ENCODE peak calls at places on chromosomes 3 and 15, in seven cellular contexts. I, O, J, P, A, K and G are unnamed samples.

GRCh38 chr3:4994823-4995499 is 15.7 kb downstream of the BHLHE40 start:
- DNase-seq in I (no peak), O (peak; percentile 81), J (peak; percentile 67), P (no peak), A (peak; percentile 94), K (no peak), G (no peak)

GRCh38 chr3:68740087-68740486 is 192.3 kb downstream of the TAFA4 start:
- DNase-seq in I (no peak), O (no peak), J (no peak), P (no peak), A (no peak), K (no peak), G (no peak)

GRCh38 chr3:182473191-182473710 is 320.1 kb upstream of the ATP11B start:
- DNase-seq in I (no peak), O (no peak), J (no peak), P (no peak), A (no peak), K (no peak), G (no peak)

GRCh38 chr3:152516195-152516594 is 247.5 kb downstream of the MBNL1 start:
- DNase-seq in I (no peak), O (no peak), J (no peak), P (no peak), A (no peak), K (no peak), G (no peak)

GRCh38 chr3:144055604-144056003 is 84.0 kb downstream of the DIPK2A start:
- DNase-seq in I (no peak), O (no peak), J (no peak), P (no peak), A (no peak), K (no peak), G (no peak)

GRCh38 chr3:112633757-112634156 is 7.2 kb downstream of the CCDC80 start:
- DNase-seq in I (no peak), O (no peak), J (no peak), P (no peak), A (no peak), K (no peak), G (no peak)

GRCh38 chr3:55330355-55330754 is 156.8 kb downstream of the WNT5A start:
- DNase-seq in I (no peak), O (peak; percentile 70), J (no peak), P (no peak), A (no peak), K (no peak), G (no peak)

GRCh38 chr15:64455951-64456350 is 4.4 kb upstream of the ZNF609 start:
- DNase-seq in I (peak; percentile 22), O (no peak), J (no peak), P (peak; percentile 20), A (no peak), K (no peak), G (no peak)

GRCh38 chr3:39260957-39261356 is 18.9 kb downstream of the CX3CR1 start:
- DNase-seq in I (peak; percentile 56), O (peak; percentile 29), J (peak; percentile 77), P (peak; percentile 54), A (peak; percentile 18), K (no peak), G (no peak)

GRCh38 chr3:42749753-42750231 is 23.3 kb downstream of the CCDC13 start:
- DNase-seq in I (no peak), O (peak; percentile 12), J (no peak), P (no peak), A (no peak), K (peak; percentile 68), G (no peak)

GRCh38 chr15:60091150-60091549 is 87.0 kb downstream of the FOXB1 start:
- DNase-seq in I (peak; percentile 5), O (peak; percentile 87), J (no peak), P (no peak), A (no peak), K (no peak), G (peak; percentile 83)

GRCh38 chr3:62888180-62888579 is 13.0 kb upstream of the CADPS start:
- DNase-seq in I (peak; percentile 10), O (no peak), J (no peak), P (no peak), A (no peak), K (peak; percentile 57), G (no peak)

GRCh38 chr3:141279074-141279945 is 47.7 kb downstream of the PXYLP1 start:
- DNase-seq in I (no peak), O (no peak), J (no peak), P (no peak), A (no peak), K (no peak), G (peak; percentile 39)

GRCh38 chr3:143294183-143294582 is 174.6 kb downstream of the CHST2 start:
- DNase-seq in I (no peak), O (no peak), J (no peak), P (no peak), A (no peak), K (no peak), G (no peak)

GRCh38 chr3:45775571-45776290 is 20.6 kb downstream of the SLC6A20 start:
- DNase-seq in I (no peak), O (no peak), J (no peak), P (no peak), A (no peak), K (no peak), G (peak; percentile 17)

GRCh38 chr3:126081618-126082333 is 2.1 kb downstream of the SLC41A3 start:
- DNase-seq in I (peak; percentile 37), O (peak; percentile 92), J (no peak), P (no peak), A (peak; percentile 48), K (no peak), G (peak; percentile 19)

GRCh38 chr3:114606336-114606735 is 312.5 kb downstream of the TIGIT start:
- DNase-seq in I (no peak), O (no peak), J (no peak), P (no peak), A (no peak), K (no peak), G (no peak)

GRCh38 chr3:56476771-56477170 is 8.5 kb upstream of the ERC2 start:
- DNase-seq in I (no peak), O (no peak), J (no peak), P (no peak), A (no peak), K (no peak), G (no peak)

GRCh38 chr3:162719684-162720341 is 1223.2 kb downstream of the OTOL1 start:
- DNase-seq in I (no peak), O (peak; percentile 10), J (no peak), P (no peak), A (peak; percentile 68), K (no peak), G (no peak)

GRCh38 chr3:38582941-38583645 is 66.4 kb downstream of the SCN5A start:
- DNase-seq in I (no peak), O (no peak), J (no peak), P (peak; percentile 4), A (no peak), K (peak; percentile 15), G (no peak)

GRCh38 chr15:55630921-55631320 is 42.8 kb upstream of the PYGO1 start:
- DNase-seq in I (no peak), O (no peak), J (no peak), P (no peak), A (no peak), K (no peak), G (no peak)

GRCh38 chr3:16432714-16433113 is 80.8 kb downstream of the RFTN1 start:
- DNase-seq in I (no peak), O (no peak), J (no peak), P (no peak), A (no peak), K (no peak), G (no peak)

GRCh38 chr3:116836286-116836685 is 126.7 kb downstream of the TUSC7 start:
- DNase-seq in I (no peak), O (no peak), J (no peak), P (no peak), A (no peak), K (no peak), G (no peak)

GRCh38 chr15:47301481-47301880 is 415.8 kb upstream of the SEMA6D start:
- DNase-seq in I (peak; percentile 55), O (no peak), J (no peak), P (peak; percentile 11), A (no peak), K (no peak), G (no peak)

GRCh38 chr15:80492874-80493273 is 88.7 kb downstream of the ARNT2 start:
- DNase-seq in I (no peak), O (no peak), J (no peak), P (no peak), A (no peak), K (no peak), G (no peak)

GRCh38 chr15:33794425-33794824 is 173.9 kb upstream of the CHRM5 start:
- DNase-seq in I (no peak), O (no peak), J (no peak), P (no peak), A (no peak), K (no peak), G (no peak)

GRCh38 chr15:65837301-65838283 is 31.7 kb upstream of the RAB11A start:
- DNase-seq in I (no peak), O (no peak), J (no peak), P (no peak), A (no peak), K (no peak), G (no peak)
- H3K4me1 ChIP-seq in I (peaks cover 22% of the 10 kb centered on the region), O (peaks cover 16% of the 10 kb centered on the region), J (peaks cover 45% of the 10 kb centered on the region), P (peaks cover 28% of the 10 kb centered on the region), A (peaks cover 16% of the 10 kb centered on the region), K (peaks cover 10% of the 10 kb centered on the region), G (peaks cover 18% of the 10 kb centered on the region)

GRCh38 chr3:136885357-136886213 is 23.6 kb downstream of the NCK1 start:
- DNase-seq in I (no peak), O (no peak), J (no peak), P (no peak), A (no peak), K (no peak), G (no peak)

GRCh38 chr3:136893848-136894443 is 31.9 kb downstream of the NCK1 start:
- DNase-seq in I (no peak), O (no peak), J (no peak), P (no peak), A (no peak), K (no peak), G (no peak)

GRCh38 chr3:136883967-136884720 is 22.1 kb downstream of the NCK1 start:
- DNase-seq in I (no peak), O (no peak), J (no peak), P (no peak), A (no peak), K (no peak), G (no peak)

GRCh38 chr3:136891934-136892855 is 30.2 kb downstream of the NCK1 start:
- DNase-seq in I (no peak), O (no peak), J (no peak), P (no peak), A (no peak), K (no peak), G (peak; percentile 18)

GRCh38 chr3:136889947-136890346 is 27.9 kb downstream of the NCK1 start:
- DNase-seq in I (no peak), O (no peak), J (no peak), P (no peak), A (no peak), K (no peak), G (no peak)
- H3K9me3 ChIP-seq in I (no peaks in the 10 kb centered on the region), O (peaks cover 19% of the 10 kb centered on the region), J (no peaks in the 10 kb centered on the region), P (no peaks in the 10 kb centered on the region), A (no peaks in the 10 kb centered on the region), K (no peaks in the 10 kb centered on the region), G (no peaks in the 10 kb centered on the region)

GRCh38 chr3:150094150-150094932 is 123.6 kb upstream of the PFN2 start:
- DNase-seq in I (no peak), O (peak; percentile 53), J (no peak), P (no peak), A (peak; percentile 18), K (no peak), G (no peak)
- TF ChIP-seq CTCF in I (no peak), O (no peak), J (no peak), P (no peak), A (no peak), K (no peak), G (no peak)

GRCh38 chr15:31486506-31486905 is 159.9 kb downstream of the KLF13 start:
- DNase-seq in I (no peak), O (no peak), J (no peak), P (no peak), A (no peak), K (peak; percentile 26), G (no peak)
- H3K4me1 ChIP-seq in I (peaks cover 29% of the 10 kb centered on the region), O (no peaks in the 10 kb centered on the region), J (peaks cover 23% of the 10 kb centered on the region), P (peaks cover 32% of the 10 kb centered on the region), A (peaks cover 19% of the 10 kb centered on the region), K (no peaks in the 10 kb centered on the region), G (no peaks in the 10 kb centered on the region)